ENCODE peak calls at places on chromosome 14, in five cellular contexts. O is NCI-H1092 treated with DMSO at 0.1 percent for 48 hours; F is stimulated activated CD4-positive, alpha-beta T cell treated with anti-CD3 and anti-CD28 coated beads, Interleukin-4, amount 100 ng/mL, for 24 hours; X is activated naive CD4-positive, alpha-beta T cell; I is stimulated activated naive CD8-positive, alpha-beta T cell treated with anti-CD3 and anti-CD28 coated beads, Interleukin-15, Interleukin-2, amounts not matched to agents 100 U/mL and 50 U/mL, for 24 hours. Y is an unnamed sample.

GRCh38 chr14:23722675-23723074 is 86.5 kb downstream of the DHRS2 start:
- DNase-seq in O (no peak), F (no peak), X (no peak), I (no peak), Y (no peak)

GRCh38 chr14:29054119-29054518 is 287.5 kb downstream of the FOXG1 start:
- DNase-seq in O (no peak), F (no peak), X (no peak), I (no peak), Y (no peak)

GRCh38 chr14:105499256-105500035 is 8.4 kb downstream of the TEDC1 start:
- DNase-seq in O (no peak), F (no peak), X (no peak), I (no peak), Y (peak; percentile 10)

GRCh38 chr14:69715725-69716482 is 51.0 kb upstream of the SRSF5 start:
- DNase-seq in O (peak; percentile 95), F (no peak), X (no peak), I (no peak), Y (no peak)

GRCh38 chr14:93906341-93907329 is 20.5 kb upstream of the FAM181A start:
- DNase-seq in O (peak; percentile 51), F (peak; percentile 41), X (no peak), I (peak; percentile 56), Y (peak; percentile 31)

GRCh38 chr14:21723431-21724045 is 49.9 kb upstream of the OR4E1 start:
- DNase-seq in O (peak; percentile 9), F (peak; percentile 29), X (no peak), I (peak; percentile 41), Y (no peak)

GRCh38 chr14:106802413-106803364 is 1276.3 kb downstream of the TMEM121 start:
- DNase-seq in O (no peak), F (no peak), X (no peak), I (peak; percentile 24), Y (no peak)

GRCh38 chr14:71248204-71248603 is 340.9 kb downstream of the PCNX1 start:
- DNase-seq in O (no peak), F (no peak), X (no peak), I (no peak), Y (no peak)

GRCh38 chr14:58789106-58789505 is 151.3 kb downstream of the DACT1 start:
- DNase-seq in O (no peak), F (no peak), X (no peak), I (no peak), Y (no peak)

GRCh38 chr14:95313707-95314106 is 6.0 kb downstream of the CLMN start:
- DNase-seq in O (no peak), F (no peak), X (no peak), I (no peak), Y (no peak)

GRCh38 chr14:106141242-106142220 is 615.1 kb downstream of the TMEM121 start:
- DNase-seq in O (no peak), F (peak; percentile 58), X (peak; percentile 13), I (peak; percentile 80), Y (no peak)

GRCh38 chr14:57085043-57085442 is 183.7 kb downstream of the EXOC5 start:
- DNase-seq in O (no peak), F (no peak), X (no peak), I (no peak), Y (no peak)

GRCh38 chr14:77498984-77499527 is 440 bp upstream of the ISM2 start:
- DNase-seq in O (peak; percentile 4), F (no peak), X (no peak), I (no peak), Y (no peak)

GRCh38 chr14:44453433-44454171 is 53.5 kb downstream of the FSCB start:
- DNase-seq in O (peak; percentile 38), F (no peak), X (no peak), I (no peak), Y (no peak)

GRCh38 chr14:93832665-93833064 is 44.4 kb upstream of the PRIMA1 start:
- DNase-seq in O (peak; percentile 82), F (no peak), X (no peak), I (no peak), Y (no peak)

GRCh38 chr14:97841762-97842161 is 1044.6 kb downstream of the VRK1 start:
- DNase-seq in O (no peak), F (no peak), X (no peak), I (no peak), Y (no peak)

GRCh38 chr14:92603309-92604257 is 90.0 kb downstream of the RIN3 start:
- DNase-seq in O (peak; percentile 61), F (peak; percentile 51), X (no peak), I (no peak), Y (peak; percentile 29)

GRCh38 chr14:91244501-91244901 is at the start of gene GPR68:
- DNase-seq in O (peak; percentile 67), F (no peak), X (no peak), I (no peak), Y (no peak)

GRCh38 chr14:64221604-64222003 is 72.6 kb downstream of the ESR2 start:
- DNase-seq in O (no peak), F (no peak), X (no peak), I (no peak), Y (no peak)

GRCh38 chr14:60848066-60848465 is 113.5 kb downstream of the MNAT1 start:
- DNase-seq in O (no peak), F (no peak), X (no peak), I (no peak), Y (no peak)

GRCh38 chr14:68076451-68076850 is 256.9 kb downstream of the RAD51B start:
- DNase-seq in O (no peak), F (no peak), X (no peak), I (no peak), Y (no peak)

GRCh38 chr14:50344116-50344775 is 32.1 kb downstream of the DMAC2L start:
- DNase-seq in O (no peak), F (peak; percentile 87), X (no peak), I (peak; percentile 73), Y (no peak)

Y was measured in central memory CD8-positive, alpha-beta T cell.